ENCODE peak calls at places on chromosomes 7 and 10, in eight cellular contexts. One of them, this sample, is unnamed.

GRCh38 chr10:132697568-132698200 is 88.3 kb downstream of the NKX6-2 start:
- DNase-seq in PC-3: no peak
- DNase-seq in GM12865: no peak
- DNase-seq in K562: no peak
- DNase-seq in bronchial epithelial cell: no peak
- DNase-seq in CD4-positive, alpha-beta T cell: no peak
- DNase-seq in adrenal gland: no peak
- DNase-seq in fibroblast of lung: no peak
- DNase-seq in this sample: no peak

GRCh38 chr7:44060091-44060947 is 5.0 kb downstream of the PGAM2 start:
- DNase-seq in PC-3: no peak
- DNase-seq in GM12865: no peak
- DNase-seq in K562: no peak
- DNase-seq in bronchial epithelial cell: no peak
- DNase-seq in CD4-positive, alpha-beta T cell: no peak
- DNase-seq in adrenal gland: no peak
- DNase-seq in fibroblast of lung: no peak
- DNase-seq in this sample: no peak

GRCh38 chr7:158782638-158783490 is 46.4 kb downstream of the ESYT2 start:
- DNase-seq in PC-3: peak; percentile 45
- DNase-seq in GM12865: no peak
- DNase-seq in K562: no peak
- DNase-seq in bronchial epithelial cell: peak; percentile 18
- DNase-seq in CD4-positive, alpha-beta T cell: no peak
- DNase-seq in adrenal gland: peak; percentile 57
- DNase-seq in fibroblast of lung: peak; percentile 58
- DNase-seq in this sample: peak; percentile 73

GRCh38 chr10:75071164-75071489 is 40.3 kb upstream of the SAMD8 start:
- DNase-seq in PC-3: no peak
- DNase-seq in GM12865: no peak
- DNase-seq in K562: no peak
- DNase-seq in bronchial epithelial cell: no peak
- DNase-seq in CD4-positive, alpha-beta T cell: no peak
- DNase-seq in adrenal gland: no peak
- DNase-seq in fibroblast of lung: peak; percentile 24
- DNase-seq in this sample: peak; percentile 56

GRCh38 chr10:133520193-133520738 is 6.9 kb upstream of the CYP2E1 start:
- DNase-seq in PC-3: peak; percentile 79
- DNase-seq in GM12865: peak; percentile 79
- DNase-seq in K562: peak; percentile 88
- DNase-seq in bronchial epithelial cell: peak; percentile 22
- DNase-seq in CD4-positive, alpha-beta T cell: peak; percentile 85
- DNase-seq in adrenal gland: peak; percentile 84
- DNase-seq in fibroblast of lung: peak; percentile 27
- DNase-seq in this sample: peak; percentile 36

GRCh38 chr7:12949060-12950045 is 261.9 kb downstream of the ARL4A start:
- DNase-seq in PC-3: peak; percentile 23
- DNase-seq in GM12865: no peak
- DNase-seq in K562: no peak
- DNase-seq in bronchial epithelial cell: no peak
- DNase-seq in CD4-positive, alpha-beta T cell: no peak
- DNase-seq in adrenal gland: no peak
- DNase-seq in fibroblast of lung: peak; percentile 41
- DNase-seq in this sample: peak; percentile 62

GRCh38 chr10:88116491-88116890 is 253.1 kb downstream of the PTEN start:
- DNase-seq in PC-3: no peak
- DNase-seq in GM12865: peak; percentile 18
- DNase-seq in K562: no peak
- DNase-seq in bronchial epithelial cell: peak; percentile 59
- DNase-seq in CD4-positive, alpha-beta T cell: no peak
- DNase-seq in adrenal gland: no peak
- DNase-seq in fibroblast of lung: no peak
- DNase-seq in this sample: no peak

GRCh38 chr10:131786756-131787605 is 113.8 kb upstream of the PPP2R2D start:
- DNase-seq in PC-3: peak; percentile 52
- DNase-seq in GM12865: peak; percentile 37
- DNase-seq in K562: peak; percentile 41
- DNase-seq in bronchial epithelial cell: peak; percentile 23
- DNase-seq in CD4-positive, alpha-beta T cell: peak; percentile 9
- DNase-seq in adrenal gland: peak; percentile 68
- DNase-seq in fibroblast of lung: peak; percentile 35
- DNase-seq in this sample: peak; percentile 59

GRCh38 chr10:1127629-1128028 is 71.4 kb downstream of the WDR37 start:
- DNase-seq in PC-3: no peak
- DNase-seq in GM12865: no peak
- DNase-seq in K562: no peak
- DNase-seq in bronchial epithelial cell: no peak
- DNase-seq in CD4-positive, alpha-beta T cell: no peak
- DNase-seq in adrenal gland: no peak
- DNase-seq in fibroblast of lung: no peak
- DNase-seq in this sample: no peak

GRCh38 chr7:81491573-81491972 is 278.3 kb downstream of the HGF start:
- DNase-seq in PC-3: no peak
- DNase-seq in GM12865: no peak
- DNase-seq in K562: no peak
- DNase-seq in bronchial epithelial cell: no peak
- DNase-seq in CD4-positive, alpha-beta T cell: no peak
- DNase-seq in adrenal gland: no peak
- DNase-seq in fibroblast of lung: no peak
- DNase-seq in this sample: no peak

GRCh38 chr10:14820010-14820774 is 17.6 kb downstream of the CDNF start:
- DNase-seq in PC-3: peak; percentile 81
- DNase-seq in GM12865: no peak
- DNase-seq in K562: no peak
- DNase-seq in bronchial epithelial cell: peak; percentile 61
- DNase-seq in CD4-positive, alpha-beta T cell: no peak
- DNase-seq in adrenal gland: no peak
- DNase-seq in fibroblast of lung: peak; percentile 93
- DNase-seq in this sample: peak; percentile 51

GRCh38 chr10:125548356-125548755 is 134.6 kb downstream of the TEX36 start:
- DNase-seq in PC-3: no peak
- DNase-seq in GM12865: no peak
- DNase-seq in K562: no peak
- DNase-seq in bronchial epithelial cell: peak; percentile 57
- DNase-seq in CD4-positive, alpha-beta T cell: no peak
- DNase-seq in adrenal gland: no peak
- DNase-seq in fibroblast of lung: no peak
- DNase-seq in this sample: no peak

GRCh38 chr10:100615911-100616310 is 80.2 kb downstream of the HIF1AN start:
- DNase-seq in PC-3: no peak
- DNase-seq in GM12865: no peak
- DNase-seq in K562: no peak
- DNase-seq in bronchial epithelial cell: no peak
- DNase-seq in CD4-positive, alpha-beta T cell: no peak
- DNase-seq in adrenal gland: no peak
- DNase-seq in fibroblast of lung: no peak
- DNase-seq in this sample: no peak

GRCh38 chr7:158063850-158064610 is 523.6 kb downstream of the PTPRN2 start:
- DNase-seq in PC-3: no peak
- DNase-seq in GM12865: no peak
- DNase-seq in K562: no peak
- DNase-seq in bronchial epithelial cell: no peak
- DNase-seq in CD4-positive, alpha-beta T cell: no peak
- DNase-seq in adrenal gland: no peak
- DNase-seq in fibroblast of lung: no peak
- DNase-seq in this sample: no peak

GRCh38 chr10:112374724-112375541 is 1.0 kb downstream of the ACSL5 start:
- DNase-seq in PC-3: no peak
- DNase-seq in GM12865: peak; percentile 58
- DNase-seq in K562: no peak
- DNase-seq in bronchial epithelial cell: no peak
- DNase-seq in CD4-positive, alpha-beta T cell: no peak
- DNase-seq in adrenal gland: no peak
- DNase-seq in fibroblast of lung: no peak
- DNase-seq in this sample: no peak

GRCh38 chr10:101014966-101015581 is 15.5 kb downstream of the LZTS2 start:
- DNase-seq in PC-3: peak; percentile 81
- DNase-seq in GM12865: no peak
- DNase-seq in K562: peak; percentile 21
- DNase-seq in bronchial epithelial cell: peak; percentile 85
- DNase-seq in CD4-positive, alpha-beta T cell: no peak
- DNase-seq in adrenal gland: no peak
- DNase-seq in fibroblast of lung: peak; percentile 95
- DNase-seq in this sample: peak; percentile 94

GRCh38 chr10:114320249-114321116 is 81.4 kb downstream of the VWA2 start:
- DNase-seq in PC-3: peak; percentile 92
- DNase-seq in GM12865: no peak
- DNase-seq in K562: no peak
- DNase-seq in bronchial epithelial cell: peak; percentile 99
- DNase-seq in CD4-positive, alpha-beta T cell: no peak
- DNase-seq in adrenal gland: no peak
- DNase-seq in fibroblast of lung: no peak
- DNase-seq in this sample: peak; percentile 56

GRCh38 chr10:96130326-96130758 is 245 bp downstream of the ZNF518A start:
- DNase-seq in PC-3: peak; percentile 7
- DNase-seq in GM12865: peak; percentile 94
- DNase-seq in K562: peak; percentile 87
- DNase-seq in bronchial epithelial cell: peak; percentile 59
- DNase-seq in CD4-positive, alpha-beta T cell: peak; percentile 55
- DNase-seq in adrenal gland: peak; percentile 69
- DNase-seq in fibroblast of lung: no peak
- DNase-seq in this sample: peak; percentile 89

GRCh38 chr7:2647594-2648172 is 15.9 kb downstream of the TTYH3 start:
- DNase-seq in PC-3: no peak
- DNase-seq in GM12865: no peak
- DNase-seq in K562: no peak
- DNase-seq in bronchial epithelial cell: no peak
- DNase-seq in CD4-positive, alpha-beta T cell: no peak
- DNase-seq in adrenal gland: no peak
- DNase-seq in fibroblast of lung: no peak
- DNase-seq in this sample: no peak
- TF ChIP-seq CTCF in PC-3: no peak
- TF ChIP-seq CTCF in GM12865: no peak
- TF ChIP-seq CTCF in K562: no peak
- TF ChIP-seq CTCF in bronchial epithelial cell: no peak
- TF ChIP-seq CTCF in CD4-positive, alpha-beta T cell: no peak
- TF ChIP-seq CTCF in adrenal gland: no peak
- TF ChIP-seq CTCF in fibroblast of lung: no peak
- TF ChIP-seq CTCF in this sample: no peak

DNA sequence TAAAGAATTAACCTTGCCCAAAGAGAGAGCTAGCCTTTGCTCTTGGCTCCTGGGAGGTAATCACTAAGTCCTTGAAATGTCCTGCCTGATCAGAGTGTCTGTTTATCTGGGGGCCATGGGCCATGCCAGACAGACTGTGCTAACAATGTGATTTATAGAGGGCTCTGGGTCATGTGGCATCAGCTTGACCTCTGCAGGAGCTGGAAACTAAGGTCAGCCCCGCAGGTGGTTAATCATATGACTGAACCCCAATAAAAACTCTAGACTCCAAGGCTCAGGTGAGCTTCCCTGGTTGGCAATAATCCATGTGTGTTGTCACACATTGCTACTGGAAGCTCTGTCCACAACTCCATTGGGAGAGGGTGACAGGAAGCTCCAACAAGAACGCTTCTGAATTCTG is 47.5 kb downstream of the NDUFB2 start:
- DNase-seq in PC-3: no peak
- DNase-seq in GM12865: no peak
- DNase-seq in K562: no peak
- DNase-seq in bronchial epithelial cell: no peak
- DNase-seq in CD4-positive, alpha-beta T cell: no peak
- DNase-seq in adrenal gland: no peak
- DNase-seq in fibroblast of lung: no peak
- DNase-seq in this sample: no peak
- TF ChIP-seq CTCF in PC-3: no peak
- TF ChIP-seq CTCF in GM12865: no peak
- TF ChIP-seq CTCF in K562: no peak
- TF ChIP-seq CTCF in bronchial epithelial cell: no peak
- TF ChIP-seq CTCF in CD4-positive, alpha-beta T cell: no peak
- TF ChIP-seq CTCF in adrenal gland: no peak
- TF ChIP-seq CTCF in fibroblast of lung: no peak
- TF ChIP-seq CTCF in this sample: no peak

GRCh38 chr10:85791846-85792532 is 574.6 kb downstream of the GRID1 start:
- DNase-seq in PC-3: peak; percentile 1
- DNase-seq in GM12865: peak; percentile 16
- DNase-seq in K562: peak; percentile 11
- DNase-seq in bronchial epithelial cell: peak; percentile 33
- DNase-seq in CD4-positive, alpha-beta T cell: no peak
- DNase-seq in adrenal gland: no peak
- DNase-seq in fibroblast of lung: no peak
- DNase-seq in this sample: peak; percentile 8
- TF ChIP-seq CTCF in PC-3: no peak
- TF ChIP-seq CTCF in GM12865: peak; percentile 25
- TF ChIP-seq CTCF in K562: peak; percentile 8
- TF ChIP-seq CTCF in bronchial epithelial cell: peak; percentile 49
- TF ChIP-seq CTCF in CD4-positive, alpha-beta T cell: no peak
- TF ChIP-seq CTCF in adrenal gland: no peak
- TF ChIP-seq CTCF in fibroblast of lung: no peak
- TF ChIP-seq CTCF in this sample: peak; percentile 28

DNA sequence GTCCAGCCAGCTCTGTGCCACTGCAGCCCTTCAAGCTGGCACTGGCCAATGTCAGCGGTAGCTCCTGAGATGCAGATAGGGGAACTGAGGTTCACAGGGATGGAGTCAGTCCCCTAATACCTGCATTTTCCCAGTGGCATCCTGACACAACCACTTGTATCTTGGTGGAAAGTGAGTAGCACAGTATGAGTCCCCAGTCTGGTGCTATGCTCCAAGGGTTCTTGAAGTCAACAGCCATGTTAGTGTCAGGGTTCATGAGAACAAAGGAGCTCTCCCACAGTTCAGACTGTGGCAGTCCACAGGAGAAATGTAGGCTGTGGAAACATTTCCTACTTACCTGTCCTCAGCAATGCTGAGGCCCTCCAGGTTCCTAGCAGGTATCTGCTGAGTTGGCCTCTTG is 115.5 kb downstream of the ZNF736 start:
- DNase-seq in PC-3: no peak
- DNase-seq in GM12865: no peak
- DNase-seq in K562: no peak
- DNase-seq in bronchial epithelial cell: no peak
- DNase-seq in CD4-positive, alpha-beta T cell: no peak
- DNase-seq in adrenal gland: no peak
- DNase-seq in fibroblast of lung: no peak
- DNase-seq in this sample: no peak
- TF ChIP-seq CTCF in PC-3: no peak
- TF ChIP-seq CTCF in GM12865: no peak
- TF ChIP-seq CTCF in K562: no peak
- TF ChIP-seq CTCF in bronchial epithelial cell: no peak
- TF ChIP-seq CTCF in CD4-positive, alpha-beta T cell: no peak
- TF ChIP-seq CTCF in adrenal gland: no peak
- TF ChIP-seq CTCF in fibroblast of lung: no peak
- TF ChIP-seq CTCF in this sample: no peak

DNA sequence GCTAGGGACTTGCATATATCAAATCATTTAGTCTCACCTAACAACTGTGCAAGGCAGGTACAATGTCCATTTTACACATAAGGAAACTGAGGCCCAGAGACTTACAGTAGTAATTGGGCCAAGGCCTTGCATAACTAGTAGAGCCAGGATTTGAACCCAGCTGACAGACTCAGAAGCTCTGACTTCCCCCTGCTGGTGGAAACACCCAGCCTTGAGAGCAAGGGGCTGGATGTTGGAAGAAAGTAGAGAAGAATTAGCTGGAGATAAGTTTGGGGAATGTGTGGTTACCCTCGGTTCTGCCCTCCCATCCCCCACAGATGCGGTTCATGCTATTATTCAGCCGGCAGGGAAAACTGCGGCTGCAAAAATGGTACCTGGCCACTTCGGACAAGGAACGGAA is 2.0 kb downstream of the AP1S1 start:
- DNase-seq in PC-3: no peak
- DNase-seq in GM12865: no peak
- DNase-seq in K562: peak; percentile 49
- DNase-seq in bronchial epithelial cell: no peak
- DNase-seq in CD4-positive, alpha-beta T cell: no peak
- DNase-seq in adrenal gland: no peak
- DNase-seq in fibroblast of lung: no peak
- DNase-seq in this sample: peak; percentile 35
- TF ChIP-seq CTCF in PC-3: peak; percentile 16
- TF ChIP-seq CTCF in GM12865: no peak
- TF ChIP-seq CTCF in K562: peak; percentile 46
- TF ChIP-seq CTCF in bronchial epithelial cell: peak; percentile 9
- TF ChIP-seq CTCF in CD4-positive, alpha-beta T cell: no peak
- TF ChIP-seq CTCF in adrenal gland: no peak
- TF ChIP-seq CTCF in fibroblast of lung: peak; percentile 35
- TF ChIP-seq CTCF in this sample: peak; percentile 58